ENCODE peak calls at places on chromosome 3, in ten cellular contexts. D, S, A, E, O, P, G, V, Z and J are unnamed samples.

GRCh38 chr3:33602829-33603228 is 115.2 kb downstream of the CLASP2 start:
- DNase-seq in D (no peak), P (no peak), G (no peak), Z (no peak), O (no peak), S (no peak), A (no peak), V (no peak), E (no peak), J (no peak)

GRCh38 chr3:15290731-15291130 is 41.7 kb downstream of the SH3BP5 start:
- DNase-seq in Z (no peak), P (no peak), G (no peak), S (no peak), A (no peak), O (no peak), V (no peak), E (no peak), D (no peak), J (no peak)

GRCh38 chr3:180802837-180803236 is 109.6 kb upstream of the FXR1 start:
- DNase-seq in O (no peak), A (no peak), Z (no peak), D (no peak), G (peak), S (no peak), P (no peak), V (no peak), E (peak), J (no peak)

GRCh38 chr3:53155763-53156162 is 5.2 kb upstream of the PRKCD start:
- DNase-seq in V (no peak), D (peak), O (peak), E (no peak), P (no peak), Z (no peak), G (no peak), S (no peak), A (no peak), J (no peak)

GRCh38 chr3:75249005-75249404 is 415.1 kb upstream of the FRG2C start:
- DNase-seq in O (no peak), E (no peak), Z (no peak), V (no peak), D (no peak), G (no peak), A (no peak), S (no peak), P (no peak), J (no peak)

GRCh38 chr3:159600291-159600690 is 388.3 kb upstream of the IL12A start:
- DNase-seq in O (no peak), D (no peak), A (no peak), S (no peak), G (no peak), Z (no peak), P (no peak), E (no peak), V (no peak), J (no peak)

GRCh38 chr3:125967156-125967555 is 1.8 kb upstream of the ROPN1B start:
- DNase-seq in A (no peak), P (no peak), S (no peak), G (no peak), E (no peak), Z (no peak), V (no peak), O (no peak), D (no peak), J (no peak)

GRCh38 chr3:20141306-20141705 is 44.7 kb downstream of the SGO1 start:
- DNase-seq in O (no peak), V (no peak), A (no peak), P (no peak), E (no peak), G (no peak), Z (no peak), D (no peak), S (no peak), J (no peak)

GRCh38 chr3:127970966-127971592 is 56.0 kb downstream of the KBTBD12 start:
- DNase-seq in D (no peak), Z (no peak), A (no peak), G (peak), V (peak), E (peak), S (no peak), P (no peak), O (peak), J (no peak)

GRCh38 chr3:132605374-132605792 is 8.3 kb downstream of the ACKR4 start:
- DNase-seq in S (no peak), G (no peak), P (no peak), E (no peak), D (no peak), Z (no peak), V (no peak), O (no peak), A (no peak), J (no peak)

GRCh38 chr3:138186216-138186615 is 885 bp upstream of the ARMC8 start:
- DNase-seq in D (no peak), A (no peak), G (peak), S (no peak), V (no peak), E (peak), O (no peak), P (no peak), Z (no peak), J (no peak)

GRCh38 chr3:5540532-5540931 is 353.0 kb downstream of the EDEM1 start:
- DNase-seq in D (no peak), Z (no peak), V (no peak), S (no peak), G (no peak), A (no peak), E (no peak), P (no peak), O (no peak), J (no peak)

GRCh38 chr3:18489939-18490338 is 64.8 kb upstream of the SATB1 start:
- DNase-seq in D (no peak), O (no peak), V (no peak), S (no peak), E (no peak), P (no peak), Z (no peak), A (no peak), G (no peak), J (no peak)

GRCh38 chr3:126616931-126617330 is 38.0 kb downstream of the TXNRD3 start:
- DNase-seq in E (no peak), D (no peak), O (no peak), Z (no peak), V (no peak), A (no peak), G (no peak), P (no peak), S (no peak), J (no peak)

GRCh38 chr3:43659250-43659880 is 31.4 kb upstream of the ABHD5 start:
- DNase-seq in O (no peak), V (no peak), P (peak), E (no peak), G (no peak), A (no peak), D (no peak), Z (no peak), S (no peak), J (no peak)

GRCh38 chr3:14424711-14425573 is 22.5 kb downstream of the SLC6A6 start:
- DNase-seq in P (peak), A (no peak), G (no peak), S (no peak), O (no peak), E (no peak), D (no peak), V (no peak), Z (no peak), J (no peak)

GRCh38 chr3:190286014-190286413 is 36.2 kb downstream of the CLDN1 start:
- DNase-seq in P (no peak), A (no peak), S (no peak), E (no peak), Z (no peak), D (no peak), G (no peak), V (no peak), O (no peak), J (no peak)

GRCh38 chr3:114214542-114215341 is 22.6 kb downstream of the ZNF80 start:
- DNase-seq in S (no peak), G (no peak), E (no peak), P (no peak), V (no peak), Z (no peak), O (no peak), A (no peak), D (no peak), J (no peak)

GRCh38 chr3:139928708-139929505 is 6.1 kb upstream of the CLSTN2 start:
- DNase-seq in G (no peak), S (no peak), A (no peak), V (no peak), Z (no peak), D (no peak), P (no peak), O (no peak), E (no peak), J (no peak)

GRCh38 chr3:71436337-71436736 is 147.2 kb downstream of the FOXP1 start:
- DNase-seq in A (no peak), P (no peak), O (no peak), G (no peak), V (no peak), D (no peak), E (no peak), Z (no peak), S (no peak), J (no peak)

GRCh38 chr3:134299185-134299887 is 48.7 kb upstream of the RYK start:
- DNase-seq in Z (no peak), P (no peak), S (no peak), G (no peak), A (no peak), D (no peak), O (peak), V (no peak), E (no peak), J (peak)

GRCh38 chr3:32626650-32627049 is 56.0 kb upstream of the DYNC1LI1 start:
- DNase-seq in Z (no peak), D (no peak), E (no peak), O (no peak), V (no peak), G (no peak), P (no peak), A (no peak), S (no peak), J (no peak)

GRCh38 chr3:112002458-112002971 is 3.8 kb downstream of the TAGLN3 start:
- DNase-seq in S (no peak), G (no peak), O (no peak), P (no peak), Z (no peak), E (no peak), D (no peak), V (no peak), A (no peak), J (no peak)

GRCh38 chr3:89699229-89699628 is 591.8 kb downstream of the EPHA3 start:
- DNase-seq in D (no peak), S (no peak), P (no peak), A (no peak), O (no peak), Z (no peak), V (no peak), E (no peak), G (no peak), J (no peak)

GRCh38 chr3:171353423-171353822 is 106.8 kb downstream of the TNIK start:
- DNase-seq in G (no peak), P (no peak), E (no peak), D (no peak), V (no peak), Z (no peak), A (no peak), O (no peak), S (no peak), J (no peak)

GRCh38 chr3:139537795-139538538 is 1.6 kb downstream of the RBP1 start:
- DNase-seq in O (no peak), P (no peak), G (no peak), V (no peak), E (peak), S (no peak), Z (no peak), D (no peak), A (no peak), J (no peak)

GRCh38 chr3:122589297-122589696 is 11.8 kb downstream of the PARP15 start:
- DNase-seq in G (no peak), E (no peak), S (no peak), O (no peak), P (no peak), Z (no peak), A (no peak), D (no peak), V (peak), J (no peak)

GRCh38 chr3:53114011-53114400 is 16.2 kb downstream of the RFT1 start:
- DNase-seq in V (no peak), P (peak), D (peak), G (peak), E (peak), S (peak), O (peak), Z (peak), A (peak), J (peak)

GRCh38 chr3:52076900-52077299 is 20.5 kb upstream of the DUSP7 start:
- DNase-seq in D (no peak), V (no peak), O (peak), S (no peak), P (no peak), G (no peak), Z (no peak), A (no peak), E (no peak), J (no peak)

GRCh38 chr3:133881492-133881891 is 14.2 kb downstream of the RAB6B start:
- DNase-seq in D (no peak), S (no peak), P (no peak), G (no peak), E (no peak), O (no peak), Z (no peak), V (no peak), A (no peak), J (no peak)

GRCh38 chr3:101216710-101217457 is 103.5 kb downstream of the IMPG2 start:
- DNase-seq in E (no peak), Z (peak), V (no peak), O (no peak), S (no peak), A (peak), G (no peak), P (no peak), D (no peak), J (peak)

GRCh38 chr3:11455977-11456376 is 183.8 kb downstream of the ATG7 start:
- DNase-seq in Z (no peak), P (no peak), S (no peak), D (no peak), V (no peak), O (no peak), E (no peak), G (no peak), A (no peak), J (no peak)

GRCh38 chr3:184741259-184741556 is 29.3 kb upstream of the MAGEF1 start:
- DNase-seq in D (peak), V (no peak), P (no peak), S (no peak), A (no peak), O (no peak), E (peak), G (no peak), Z (no peak), J (no peak)

GRCh38 chr3:17605032-17605431 is 137.4 kb downstream of the TBC1D5 start:
- DNase-seq in S (no peak), E (peak), P (no peak), V (no peak), Z (no peak), O (no peak), A (no peak), G (peak), D (no peak), J (no peak)

GRCh38 chr3:148420251-148420650 is 277.5 kb upstream of the AGTR1 start:
- DNase-seq in S (no peak), A (no peak), V (no peak), Z (no peak), P (no peak), E (no peak), O (no peak), D (no peak), G (no peak), J (no peak)
- TF ChIP-seq POLR2A in S (no peak), A (no peak), V (no peak), Z (no peak), P (no peak), E (no peak), O (no peak), D (no peak), G (no peak), J (no peak)

GRCh38 chr3:152834354-152835310 is at the start of gene P2RY1:
- DNase-seq in A (peak), S (peak), V (peak), D (peak), O (peak), Z (peak), E (peak), P (peak), G (peak), J (peak)
- TF ChIP-seq CTCF in A (peak), S (peak), V (no peak), D (no peak), O (no peak), Z (peak), E (peak), P (peak), G (no peak), J (peak)

DNA sequence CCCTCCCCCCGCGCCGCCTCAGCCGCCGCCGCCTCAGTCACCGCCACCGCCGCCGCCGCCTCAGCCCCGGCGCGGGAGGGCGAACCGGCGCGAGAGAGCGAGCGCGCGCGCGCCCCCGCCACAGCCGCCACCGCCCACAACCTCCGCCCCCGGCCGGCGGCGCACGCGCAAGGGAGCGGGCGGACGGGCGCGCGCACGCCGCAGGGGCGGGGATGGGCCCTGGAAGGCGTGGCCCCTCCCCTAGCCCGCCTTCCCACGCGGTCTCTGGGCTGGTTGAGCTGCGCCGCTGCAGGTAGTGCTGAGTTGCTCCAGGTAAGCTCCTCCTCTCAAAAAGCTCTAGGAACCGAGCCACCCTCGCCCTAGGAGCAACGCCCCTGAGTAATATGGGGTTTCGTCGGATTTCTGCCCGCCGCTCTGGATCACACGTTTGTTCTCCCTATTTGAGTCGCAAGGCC is at the start of gene TMCC1:
- DNase-seq in P (peak), V (peak), E (peak), O (peak), S (peak), Z (peak), A (peak), D (peak), G (peak), J (peak)
- TF ChIP-seq POLR2A in P (peak), V (no peak), E (no peak), O (no peak), S (no peak), Z (no peak), A (peak), D (no peak), G (peak), J (no peak)

GRCh38 chr3:46733026-46733800 is 15.5 kb upstream of the PRSS50 start:
- DNase-seq in O (no peak), G (peak), P (no peak), D (no peak), A (no peak), V (no peak), S (no peak), Z (no peak), E (no peak), J (no peak)
- TF ChIP-seq CTCF in O (no peak), G (no peak), P (peak), D (no peak), A (no peak), V (no peak), S (no peak), Z (no peak), E (no peak), J (no peak)